ENCODE peak calls at places on chromosomes 7 and 10, in seven cellular contexts. One of them, this sample, is unnamed.

GRCh38 chr10:3166496-3167290 is 5.9 kb downstream of the PITRM1 start:
- DNase-seq in heart right ventricle: no peak
- DNase-seq in GM23338: no peak
- DNase-seq in A673: no peak
- DNase-seq in lung: no peak
- DNase-seq in HepG2: no peak
- DNase-seq in lower lobe of right lung: no peak
- DNase-seq in this sample: no peak

GRCh38 chr10:15168296-15168780 is at the start of gene NMT2:
- DNase-seq in HepG2: peak; percentile 63
- DNase-seq in lower lobe of right lung: peak; percentile 91
- DNase-seq in heart right ventricle: peak; percentile 89
- DNase-seq in GM23338: peak; percentile 85
- DNase-seq in A673: peak; percentile 87
- DNase-seq in lung: no peak
- DNase-seq in this sample: peak; percentile 88

GRCh38 chr10:14240253-14241189 is 90.2 kb downstream of the FRMD4A start:
- DNase-seq in lower lobe of right lung: no peak
- DNase-seq in HepG2: no peak
- DNase-seq in lung: no peak
- DNase-seq in heart right ventricle: no peak
- DNase-seq in GM23338: peak; percentile 66
- DNase-seq in A673: peak; percentile 32
- DNase-seq in this sample: no peak

GRCh38 chr10:8056891-8057331 is 2.4 kb downstream of the GATA3 start:
- DNase-seq in lung: no peak
- DNase-seq in heart right ventricle: no peak
- DNase-seq in HepG2: no peak
- DNase-seq in GM23338: peak; percentile 51
- DNase-seq in A673: no peak
- DNase-seq in lower lobe of right lung: no peak
- DNase-seq in this sample: no peak

GRCh38 chr7:140674899-140675701 is 2.4 kb downstream of the ADCK2 start:
- DNase-seq in A673: peak; percentile 44
- DNase-seq in heart right ventricle: no peak
- DNase-seq in lung: no peak
- DNase-seq in lower lobe of right lung: no peak
- DNase-seq in GM23338: peak; percentile 75
- DNase-seq in HepG2: peak; percentile 34
- DNase-seq in this sample: no peak

GRCh38 chr7:4711634-4712033 is 29.5 kb downstream of the FOXK1 start:
- DNase-seq in A673: no peak
- DNase-seq in HepG2: no peak
- DNase-seq in lung: no peak
- DNase-seq in GM23338: no peak
- DNase-seq in lower lobe of right lung: no peak
- DNase-seq in heart right ventricle: no peak
- DNase-seq in this sample: no peak

GRCh38 chr7:139808846-139809442 is 20.1 kb upstream of the TBXAS1 start:
- DNase-seq in A673: no peak
- DNase-seq in lower lobe of right lung: no peak
- DNase-seq in lung: no peak
- DNase-seq in GM23338: no peak
- DNase-seq in heart right ventricle: no peak
- DNase-seq in HepG2: no peak
- DNase-seq in this sample: no peak

GRCh38 chr10:112755446-112756117 is 194.5 kb upstream of the TCF7L2 start:
- DNase-seq in lung: no peak
- DNase-seq in GM23338: no peak
- DNase-seq in A673: no peak
- DNase-seq in HepG2: peak; percentile 77
- DNase-seq in heart right ventricle: no peak
- DNase-seq in lower lobe of right lung: no peak
- DNase-seq in this sample: no peak

GRCh38 chr7:67564978-67565377 is 568.3 kb downstream of the TYW1 start:
- DNase-seq in lower lobe of right lung: no peak
- DNase-seq in A673: no peak
- DNase-seq in HepG2: no peak
- DNase-seq in GM23338: no peak
- DNase-seq in heart right ventricle: no peak
- DNase-seq in lung: no peak
- DNase-seq in this sample: no peak

GRCh38 chr10:122307669-122308486 is 36.8 kb downstream of the BTBD16 start:
- DNase-seq in heart right ventricle: peak; percentile 40
- DNase-seq in GM23338: no peak
- DNase-seq in lung: peak; percentile 48
- DNase-seq in HepG2: no peak
- DNase-seq in lower lobe of right lung: no peak
- DNase-seq in A673: peak; percentile 75
- DNase-seq in this sample: no peak

GRCh38 chr10:25226775-25227682 is 52.2 kb downstream of the GPR158 start:
- DNase-seq in lung: peak; percentile 31
- DNase-seq in heart right ventricle: peak; percentile 13
- DNase-seq in HepG2: peak; percentile 21
- DNase-seq in GM23338: peak; percentile 74
- DNase-seq in lower lobe of right lung: no peak
- DNase-seq in A673: peak; percentile 69
- DNase-seq in this sample: no peak

GRCh38 chr10:26721561-26721960 is 24.1 kb downstream of the PDSS1 start:
- DNase-seq in lower lobe of right lung: no peak
- DNase-seq in heart right ventricle: no peak
- DNase-seq in A673: no peak
- DNase-seq in lung: no peak
- DNase-seq in GM23338: no peak
- DNase-seq in HepG2: no peak
- DNase-seq in this sample: no peak

GRCh38 chr7:50812847-50813475 is 30.3 kb upstream of the GRB10 start:
- DNase-seq in HepG2: peak; percentile 28
- DNase-seq in GM23338: peak; percentile 13
- DNase-seq in A673: no peak
- DNase-seq in lower lobe of right lung: peak; percentile 72
- DNase-seq in lung: peak; percentile 83
- DNase-seq in heart right ventricle: peak; percentile 66
- DNase-seq in this sample: peak; percentile 73

GRCh38 chr10:56633876-56634452 is 272.9 kb upstream of the ZWINT start:
- DNase-seq in heart right ventricle: no peak
- DNase-seq in A673: no peak
- DNase-seq in HepG2: no peak
- DNase-seq in lung: no peak
- DNase-seq in GM23338: no peak
- DNase-seq in lower lobe of right lung: no peak
- DNase-seq in this sample: no peak

GRCh38 chr7:1758417-1758858 is 88.4 kb downstream of the ELFN1 start:
- DNase-seq in A673: peak; percentile 46
- DNase-seq in heart right ventricle: peak; percentile 56
- DNase-seq in GM23338: peak; percentile 59
- DNase-seq in lung: no peak
- DNase-seq in HepG2: peak; percentile 45
- DNase-seq in lower lobe of right lung: peak; percentile 46
- DNase-seq in this sample: no peak

GRCh38 chr7:116218051-116218645 is 7.8 kb downstream of the TES start:
- DNase-seq in heart right ventricle: no peak
- DNase-seq in lower lobe of right lung: no peak
- DNase-seq in A673: peak; percentile 45
- DNase-seq in GM23338: no peak
- DNase-seq in HepG2: no peak
- DNase-seq in lung: no peak
- DNase-seq in this sample: no peak

GRCh38 chr7:134368851-134369533 is 52.3 kb upstream of the SLC35B4 start:
- DNase-seq in A673: peak; percentile 20
- DNase-seq in heart right ventricle: no peak
- DNase-seq in lower lobe of right lung: no peak
- DNase-seq in HepG2: peak; percentile 87
- DNase-seq in GM23338: no peak
- DNase-seq in lung: no peak
- DNase-seq in this sample: no peak

GRCh38 chr7:139774376-139774775 is 3.4 kb downstream of the HIPK2 start:
- DNase-seq in GM23338: no peak
- DNase-seq in lower lobe of right lung: no peak
- DNase-seq in A673: no peak
- DNase-seq in lung: no peak
- DNase-seq in HepG2: no peak
- DNase-seq in heart right ventricle: no peak
- DNase-seq in this sample: no peak

GRCh38 chr7:96414931-96415292 is 93.0 kb upstream of the SLC25A13 start:
- DNase-seq in A673: peak; percentile 80
- DNase-seq in lung: no peak
- DNase-seq in lower lobe of right lung: no peak
- DNase-seq in heart right ventricle: no peak
- DNase-seq in HepG2: peak; percentile 71
- DNase-seq in GM23338: peak; percentile 70
- DNase-seq in this sample: no peak

GRCh38 chr7:107993879-107994278 is 9.1 kb downstream of the LAMB1 start:
- DNase-seq in lower lobe of right lung: no peak
- DNase-seq in HepG2: no peak
- DNase-seq in heart right ventricle: no peak
- DNase-seq in lung: no peak
- DNase-seq in GM23338: no peak
- DNase-seq in A673: no peak
- DNase-seq in this sample: peak; percentile 73

GRCh38 chr7:64101943-64102655 is 56.9 kb downstream of the ZNF727 start:
- DNase-seq in lower lobe of right lung: no peak
- DNase-seq in HepG2: no peak
- DNase-seq in lung: no peak
- DNase-seq in heart right ventricle: no peak
- DNase-seq in A673: no peak
- DNase-seq in GM23338: no peak
- DNase-seq in this sample: no peak

GRCh38 chr10:4822208-4822607 is 3.8 kb upstream of the AKR1E2 start:
- DNase-seq in heart right ventricle: no peak
- DNase-seq in GM23338: no peak
- DNase-seq in HepG2: no peak
- DNase-seq in A673: no peak
- DNase-seq in lower lobe of right lung: no peak
- DNase-seq in lung: peak; percentile 14
- DNase-seq in this sample: no peak

GRCh38 chr10:71354771-71355170 is 35.7 kb downstream of the SLC29A3 start:
- DNase-seq in A673: no peak
- DNase-seq in GM23338: no peak
- DNase-seq in heart right ventricle: no peak
- DNase-seq in lower lobe of right lung: no peak
- DNase-seq in HepG2: no peak
- DNase-seq in lung: no peak
- DNase-seq in this sample: no peak

GRCh38 chr10:17386616-17387075 is 67.7 kb downstream of the ST8SIA6 start:
- DNase-seq in GM23338: peak; percentile 37
- DNase-seq in heart right ventricle: peak; percentile 36
- DNase-seq in lung: no peak
- DNase-seq in lower lobe of right lung: no peak
- DNase-seq in A673: no peak
- DNase-seq in HepG2: no peak
- DNase-seq in this sample: no peak

GRCh38 chr10:133264455-133264854 is 12.2 kb downstream of the ADAM8 start:
- DNase-seq in GM23338: no peak
- DNase-seq in HepG2: no peak
- DNase-seq in heart right ventricle: no peak
- DNase-seq in lung: no peak
- DNase-seq in lower lobe of right lung: no peak
- DNase-seq in A673: no peak
- DNase-seq in this sample: peak; percentile 86

DNA sequence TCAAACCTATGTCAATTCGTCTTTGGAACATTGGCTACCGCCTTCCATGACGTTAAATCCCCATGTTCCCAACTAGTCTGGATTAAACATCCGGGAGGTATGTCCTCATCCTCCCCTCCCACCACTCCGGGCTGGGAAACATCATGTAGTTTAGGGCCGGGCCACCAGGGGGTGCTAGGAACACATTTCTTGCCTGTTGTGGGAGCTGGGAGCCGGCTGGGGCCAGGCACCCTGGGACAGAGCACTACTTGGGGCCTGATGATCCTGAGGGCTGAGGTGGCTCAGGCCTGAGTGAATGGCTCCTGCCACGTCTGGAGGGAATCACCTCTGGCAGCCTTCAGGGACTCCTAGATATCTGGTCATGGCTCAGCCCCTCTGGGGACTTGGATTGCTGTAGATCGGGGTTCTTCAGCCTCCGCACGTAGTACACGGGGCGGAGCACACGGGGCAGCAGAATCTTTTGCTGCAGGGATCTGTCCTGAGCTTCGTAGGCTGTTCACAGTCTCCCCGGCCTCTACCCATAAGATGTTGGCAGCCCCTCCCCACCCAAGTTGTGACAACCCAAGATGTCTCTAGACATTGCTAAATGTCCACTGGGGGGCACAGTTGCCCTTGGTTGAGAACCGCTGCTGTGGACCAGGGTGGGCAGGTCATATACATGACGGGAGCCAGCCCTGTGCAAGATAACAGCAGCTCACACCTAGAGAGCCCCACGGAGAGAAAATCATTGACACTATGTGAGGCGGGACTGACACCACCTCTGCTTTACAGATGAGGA is 141.2 kb upstream of the ZNF716 start:
- DNase-seq in GM23338: peak; percentile 3
- DNase-seq in HepG2: no peak
- DNase-seq in A673: no peak
- DNase-seq in lung: no peak
- DNase-seq in lower lobe of right lung: no peak
- DNase-seq in heart right ventricle: peak; percentile 23
- DNase-seq in this sample: no peak
- TF ChIP-seq CTCF in GM23338: no peak
- TF ChIP-seq CTCF in HepG2: no peak
- TF ChIP-seq CTCF in A673: no peak
- TF ChIP-seq CTCF in lung: no peak
- TF ChIP-seq CTCF in lower lobe of right lung: peak; percentile 15
- TF ChIP-seq CTCF in heart right ventricle: peak; percentile 37
- TF ChIP-seq CTCF in this sample: no peak

DNA sequence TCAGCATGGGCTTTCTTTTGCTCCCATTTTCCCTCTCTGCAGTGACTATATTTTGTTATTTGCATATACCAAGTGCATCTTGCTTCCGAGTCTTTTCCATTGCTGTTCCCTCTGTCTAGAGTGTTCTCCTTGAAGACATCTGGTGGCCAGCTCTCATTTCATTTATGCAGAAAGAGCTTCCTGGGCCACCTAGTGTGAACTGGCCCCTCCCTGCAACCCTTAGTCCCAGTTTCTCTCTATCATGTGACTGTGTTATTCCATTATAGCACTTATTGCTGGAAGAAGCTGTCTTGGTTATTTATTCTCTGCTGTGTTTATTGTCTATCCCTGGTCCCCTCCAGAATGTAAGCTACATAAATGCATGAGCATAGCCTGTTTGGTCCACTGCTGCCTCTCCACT is 300.5 kb downstream of the PLXNA4 start:
- DNase-seq in GM23338: no peak
- DNase-seq in HepG2: no peak
- DNase-seq in heart right ventricle: no peak
- DNase-seq in A673: no peak
- DNase-seq in lung: no peak
- DNase-seq in lower lobe of right lung: no peak
- DNase-seq in this sample: peak; percentile 51
- H3K4me1 ChIP-seq in GM23338: peaks cover 7% of the 10 kb centered on the region
- H3K4me1 ChIP-seq in HepG2: no peaks in the 10 kb centered on the region
- H3K4me1 ChIP-seq in heart right ventricle: no peaks in the 10 kb centered on the region
- H3K4me1 ChIP-seq in A673: no peaks in the 10 kb centered on the region
- H3K4me1 ChIP-seq in lung: peaks cover 12% of the 10 kb centered on the region
- H3K4me1 ChIP-seq in lower lobe of right lung: no peaks in the 10 kb centered on the region
- H3K4me1 ChIP-seq in this sample: peaks cover 11% of the 10 kb centered on the region

GRCh38 chr7:155780884-155781283 is 31.4 kb downstream of the SHH start:
- DNase-seq in lower lobe of right lung: no peak
- DNase-seq in heart right ventricle: no peak
- DNase-seq in A673: no peak
- DNase-seq in HepG2: no peak
- DNase-seq in lung: no peak
- DNase-seq in GM23338: no peak
- DNase-seq in this sample: no peak
- TF ChIP-seq CTCF in lower lobe of right lung: no peak
- TF ChIP-seq CTCF in heart right ventricle: no peak
- TF ChIP-seq CTCF in A673: no peak
- TF ChIP-seq CTCF in HepG2: no peak
- TF ChIP-seq CTCF in lung: no peak
- TF ChIP-seq CTCF in GM23338: no peak
- TF ChIP-seq CTCF in this sample: no peak

GRCh38 chr10:6299743-6300105 is 97.0 kb downstream of the PFKFB3 start:
- DNase-seq in GM23338: no peak
- DNase-seq in A673: no peak
- DNase-seq in lower lobe of right lung: no peak
- DNase-seq in heart right ventricle: no peak
- DNase-seq in HepG2: no peak
- DNase-seq in lung: no peak
- DNase-seq in this sample: no peak
- H3K4me1 ChIP-seq in GM23338: no peaks in the 10 kb centered on the region
- H3K4me1 ChIP-seq in A673: peaks cover 8% of the 10 kb centered on the region
- H3K4me1 ChIP-seq in lower lobe of right lung: peaks cover 36% of the 10 kb centered on the region
- H3K4me1 ChIP-seq in heart right ventricle: peaks cover 10% of the 10 kb centered on the region
- H3K4me1 ChIP-seq in HepG2: peaks cover 40% of the 10 kb centered on the region
- H3K4me1 ChIP-seq in lung: no peaks in the 10 kb centered on the region
- H3K4me1 ChIP-seq in this sample: peaks cover 11% of the 10 kb centered on the region